ENCODE peak calls at places on chromosomes 16 and 17, in six cellular contexts. One of them, this sample, is unnamed.

GRCh38 chr17:48593126-48593829 is at the start of gene HOXB5:
- DNase-seq in K562: no peak
- DNase-seq in H1: no peak
- DNase-seq in HCT116: no peak
- DNase-seq in GM12878: no peak
- DNase-seq in HepG2: no peak
- DNase-seq in this sample: no peak

GRCh38 chr16:88298882-88299745 is 83.6 kb upstream of the ZNF469 start:
- DNase-seq in K562: no peak
- DNase-seq in H1: no peak
- DNase-seq in HCT116: no peak
- DNase-seq in GM12878: no peak
- DNase-seq in HepG2: no peak
- DNase-seq in this sample: peak

GRCh38 chr17:81118308-81119221 is 46.7 kb upstream of the PVALEF start:
- DNase-seq in K562: no peak
- DNase-seq in H1: no peak
- DNase-seq in HCT116: no peak
- DNase-seq in GM12878: no peak
- DNase-seq in HepG2: no peak
- DNase-seq in this sample: no peak

GRCh38 chr16:80931985-80932720 is 74.5 kb downstream of the CMC2 start:
- DNase-seq in K562: peak
- DNase-seq in H1: peak
- DNase-seq in HCT116: no peak
- DNase-seq in GM12878: no peak
- DNase-seq in HepG2: peak
- DNase-seq in this sample: peak

GRCh38 chr17:9266031-9266680 is 244.8 kb downstream of the NTN1 start:
- DNase-seq in K562: no peak
- DNase-seq in H1: no peak
- DNase-seq in HCT116: no peak
- DNase-seq in GM12878: no peak
- DNase-seq in HepG2: no peak
- DNase-seq in this sample: no peak

GRCh38 chr17:31571124-31571892 is 179.8 kb downstream of the RAB11FIP4 start:
- DNase-seq in K562: no peak
- DNase-seq in H1: no peak
- DNase-seq in HCT116: no peak
- DNase-seq in GM12878: no peak
- DNase-seq in HepG2: no peak
- DNase-seq in this sample: no peak

GRCh38 chr17:3049705-3050295 is 13.6 kb downstream of the OR1D5 start:
- DNase-seq in K562: no peak
- DNase-seq in H1: peak
- DNase-seq in HCT116: no peak
- DNase-seq in GM12878: no peak
- DNase-seq in HepG2: no peak
- DNase-seq in this sample: no peak

GRCh38 chr17:20908373-20909273 is 134.2 kb downstream of the USP22 start:
- DNase-seq in K562: peak
- DNase-seq in H1: peak
- DNase-seq in HCT116: peak
- DNase-seq in GM12878: peak
- DNase-seq in HepG2: peak
- DNase-seq in this sample: peak

GRCh38 chr16:5415123-5415522 is 317.5 kb upstream of the EEF2KMT start:
- DNase-seq in K562: no peak
- DNase-seq in H1: no peak
- DNase-seq in HCT116: peak
- DNase-seq in GM12878: no peak
- DNase-seq in HepG2: no peak
- DNase-seq in this sample: no peak
- H3K4me2 ChIP-seq in K562: no peak
- H3K4me2 ChIP-seq in H1: no peak
- H3K4me2 ChIP-seq in HCT116: no peak
- H3K4me2 ChIP-seq in GM12878: no peak
- H3K4me2 ChIP-seq in HepG2: no peak
- H3K4me2 ChIP-seq in this sample: no peak

GRCh38 chr16:2513405-2514332 is at the start of gene ATP6V0C:
- DNase-seq in K562: peak
- DNase-seq in H1: peak
- DNase-seq in HCT116: peak
- DNase-seq in GM12878: peak
- DNase-seq in HepG2: peak
- DNase-seq in this sample: peak

GRCh38 chr16:2514333-2515179 is 804 bp downstream of the ATP6V0C start:
- DNase-seq in K562: no peak
- DNase-seq in H1: no peak
- DNase-seq in HCT116: no peak
- DNase-seq in GM12878: no peak
- DNase-seq in HepG2: no peak
- DNase-seq in this sample: no peak

GRCh38 chr16:2512920-2513404 is 790 bp upstream of the ATP6V0C start:
- DNase-seq in K562: no peak
- DNase-seq in H1: peak
- DNase-seq in HCT116: no peak
- DNase-seq in GM12878: no peak
- DNase-seq in HepG2: no peak
- DNase-seq in this sample: no peak

GRCh38 chr16:2516391-2517240 is 2.9 kb downstream of the ATP6V0C start:
- DNase-seq in K562: no peak
- DNase-seq in H1: no peak
- DNase-seq in HCT116: no peak
- DNase-seq in GM12878: no peak
- DNase-seq in HepG2: no peak
- DNase-seq in this sample: peak

GRCh38 chr16:2515180-2515803 is 1.5 kb downstream of the ATP6V0C start:
- DNase-seq in K562: peak
- DNase-seq in H1: no peak
- DNase-seq in HCT116: no peak
- DNase-seq in GM12878: no peak
- DNase-seq in HepG2: no peak
- DNase-seq in this sample: no peak
- TF ChIP-seq POLR2A in K562: no peak
- TF ChIP-seq POLR2A in H1: peak
- TF ChIP-seq POLR2A in HCT116: no peak
- TF ChIP-seq POLR2A in GM12878: no peak
- TF ChIP-seq POLR2A in HepG2: no peak
- TF ChIP-seq POLR2A in this sample: no peak

GRCh38 chr17:44132275-44132821 is 8.9 kb upstream of the HDAC5 start:
- DNase-seq in K562: peak
- DNase-seq in H1: no peak
- DNase-seq in HCT116: no peak
- DNase-seq in GM12878: no peak
- DNase-seq in HepG2: no peak
- DNase-seq in this sample: no peak

GRCh38 chr17:44134752-44135568 is 6.8 kb upstream of the HROB start:
- DNase-seq in K562: no peak
- DNase-seq in H1: no peak
- DNase-seq in HCT116: no peak
- DNase-seq in GM12878: no peak
- DNase-seq in HepG2: no peak
- DNase-seq in this sample: no peak

GRCh38 chr17:44133918-44134476 is 7.7 kb upstream of the HROB start:
- DNase-seq in K562: no peak
- DNase-seq in H1: no peak
- DNase-seq in HCT116: no peak
- DNase-seq in GM12878: no peak
- DNase-seq in HepG2: no peak
- DNase-seq in this sample: no peak

DNA sequence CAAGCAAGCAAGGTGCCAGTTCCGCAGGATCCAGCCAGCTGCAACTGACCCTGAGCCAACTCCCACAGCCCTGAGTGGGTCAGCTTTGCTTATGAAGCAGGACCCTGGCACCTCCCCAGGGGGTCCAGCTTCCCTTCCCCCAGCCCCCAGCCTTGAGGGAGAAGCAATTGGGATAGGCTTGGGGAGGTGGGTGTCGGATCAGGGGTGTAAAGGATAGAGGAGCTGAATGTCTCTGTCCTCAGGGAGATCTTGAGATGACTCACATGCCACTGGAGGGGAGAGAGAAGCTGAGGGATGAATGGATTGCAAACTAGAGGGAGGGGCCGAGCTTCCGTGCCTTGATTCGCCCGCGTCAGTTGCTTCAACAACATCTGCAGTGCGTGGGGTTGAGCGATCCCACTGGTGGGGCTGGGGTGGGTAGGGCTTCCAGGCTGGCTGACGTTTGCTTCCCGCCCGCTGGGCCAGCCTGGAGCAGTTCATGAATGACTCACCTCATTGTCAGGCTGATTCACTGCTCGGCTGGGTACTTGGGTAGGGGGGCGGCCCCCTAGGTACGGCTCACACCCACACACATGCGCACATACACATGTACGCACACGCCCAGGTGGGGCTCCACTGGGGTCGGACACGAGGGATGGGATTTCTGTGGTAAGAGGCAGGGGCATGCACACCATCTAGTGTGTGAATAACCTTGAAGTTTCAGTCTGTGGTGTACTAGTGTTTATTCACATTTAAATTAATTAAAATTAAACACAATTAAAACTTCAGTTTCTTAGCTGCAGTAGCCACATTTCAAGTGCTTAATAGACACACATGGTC is 3.6 kb upstream of the HROB start:
- DNase-seq in K562: peak
- DNase-seq in H1: peak
- DNase-seq in HCT116: peak
- DNase-seq in GM12878: no peak
- DNase-seq in HepG2: peak
- DNase-seq in this sample: peak
- TF ChIP-seq POLR2AphosphoS5 in K562: no peak
- TF ChIP-seq POLR2AphosphoS5 in H1: no peak
- TF ChIP-seq POLR2AphosphoS5 in HCT116: peak
- TF ChIP-seq POLR2AphosphoS5 in GM12878: no peak
- TF ChIP-seq POLR2AphosphoS5 in HepG2: peak
- TF ChIP-seq POLR2AphosphoS5 in this sample: peak

DNA sequence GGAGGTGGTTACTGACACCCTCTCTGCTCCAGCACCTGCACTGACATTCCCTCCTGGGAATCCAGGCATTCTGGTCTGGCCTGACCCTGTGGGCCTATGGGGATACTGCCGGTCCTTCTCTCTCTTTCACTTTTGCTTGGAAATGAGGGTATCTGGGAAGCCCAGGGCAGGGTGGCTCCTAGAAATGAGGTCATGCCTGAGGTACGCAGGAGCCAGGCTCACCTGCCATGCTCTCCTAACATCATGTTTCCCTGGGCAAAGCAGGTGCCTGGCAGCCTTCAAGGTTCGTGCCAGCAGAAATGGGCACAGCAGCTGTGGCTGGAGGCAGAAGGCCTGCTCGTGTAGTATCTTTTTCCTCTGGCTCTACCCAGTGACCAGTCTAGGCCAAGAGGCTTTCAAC is 3.3 kb downstream of the ITGA3 start:
- DNase-seq in K562: no peak
- DNase-seq in H1: no peak
- DNase-seq in HCT116: no peak
- DNase-seq in GM12878: no peak
- DNase-seq in HepG2: no peak
- DNase-seq in this sample: no peak
- H3K4me2 ChIP-seq in K562: no peak
- H3K4me2 ChIP-seq in H1: no peak
- H3K4me2 ChIP-seq in HCT116: peak
- H3K4me2 ChIP-seq in GM12878: no peak
- H3K4me2 ChIP-seq in HepG2: no peak
- H3K4me2 ChIP-seq in this sample: peak

GRCh38 chr16:47917118-47917517 is 238.7 kb downstream of the ABCC12 start:
- DNase-seq in K562: no peak
- DNase-seq in H1: no peak
- DNase-seq in HCT116: no peak
- DNase-seq in GM12878: no peak
- DNase-seq in HepG2: no peak
- DNase-seq in this sample: no peak
- TF ChIP-seq POLR2A in K562: no peak
- TF ChIP-seq POLR2A in H1: no peak
- TF ChIP-seq POLR2A in HCT116: no peak
- TF ChIP-seq POLR2A in GM12878: no peak
- TF ChIP-seq POLR2A in HepG2: no peak
- TF ChIP-seq POLR2A in this sample: no peak